ENCODE peak calls at places on chromosome 14, in nine cellular contexts. Y is HT-29, Q is foreskin fibroblast, J is HT1080, R is cardiac fibroblast, W is HEK293T, I is SK-MEL-5, D is tibial nerve, E is NCI-H1092. M is an unnamed sample.

GRCh38 chr14:104598039-104598438 is 6.5 kb downstream of the TMEM179 start:
- DNase-seq in E (no peak), D (no peak), W (no peak), I (no peak), R (no peak), Q (no peak), Y (no peak), J (no peak), M (no peak)

GRCh38 chr14:32205554-32205953 is 2.5 kb upstream of the RNU6-8 start:
- DNase-seq in J (no peak), Y (no peak), E (no peak), D (no peak), I (no peak), R (no peak), Q (no peak), W (no peak), M (no peak)

GRCh38 chr14:92651106-92651792 is 97.2 kb downstream of the LGMN start:
- DNase-seq in D (no peak), Y (no peak), I (no peak), R (no peak), J (no peak), Q (no peak), E (no peak), W (no peak), M (no peak)

GRCh38 chr14:102140750-102141145 is 1.1 kb downstream of the WDR20 start:
- DNase-seq in J (no peak), E (no peak), D (no peak), R (peak; percentile 10), I (no peak), Q (no peak), Y (peak; percentile 31), W (no peak), M (no peak)

GRCh38 chr14:64708148-64709004 is 4.2 kb downstream of the PLEKHG3 start:
- DNase-seq in E (no peak), D (no peak), W (no peak), J (peak; percentile 90), Y (peak; percentile 47), Q (no peak), R (no peak), I (no peak), M (no peak)

GRCh38 chr14:99080306-99080705 is 191.7 kb downstream of the BCL11B start:
- DNase-seq in I (no peak), J (no peak), Q (no peak), E (no peak), W (no peak), Y (no peak), R (no peak), D (no peak), M (no peak)

GRCh38 chr14:103880986-103881926 is 33.9 kb upstream of the PPP1R13B start:
- DNase-seq in D (no peak), R (no peak), E (no peak), J (no peak), W (no peak), Q (no peak), I (no peak), Y (no peak), M (no peak)

GRCh38 chr14:99055816-99056215 is 216.2 kb downstream of the BCL11B start:
- DNase-seq in Y (no peak), E (no peak), R (no peak), D (no peak), I (no peak), J (no peak), W (no peak), Q (no peak), M (no peak)

GRCh38 chr14:62280366-62280765 is 518.1 kb downstream of the SNAPC1 start:
- DNase-seq in J (no peak), I (peak; percentile 77), R (no peak), Q (no peak), E (no peak), W (no peak), D (no peak), Y (no peak), M (no peak)

GRCh38 chr14:27536748-27537147 is 938.9 kb upstream of the NOVA1 start:
- DNase-seq in J (no peak), I (no peak), R (no peak), E (no peak), Q (no peak), D (no peak), Y (no peak), W (no peak), M (no peak)

GRCh38 chr14:39219075-39219499 is 14.6 kb upstream of the MIA2 start:
- DNase-seq in Q (peak; percentile 34), I (no peak), W (no peak), R (peak; percentile 89), J (peak; percentile 77), D (no peak), Y (no peak), E (no peak), M (no peak)

GRCh38 chr14:71720978-71721624 is 211.1 kb upstream of the RGS6 start:
- DNase-seq in D (no peak), J (peak; percentile 72), R (peak; percentile 88), Y (peak; percentile 49), Q (peak; percentile 88), E (peak; percentile 52), W (peak; percentile 59), I (peak; percentile 83), M (peak; percentile 73)